ENCODE peak calls at places on chromosomes 6 and 20, in six cellular contexts. Y is GM10248, U is heart right ventricle, T is AG10803, C is stomach, L is left ventricle myocardium inferior. K is an unnamed sample.

GRCh38 chr6:32086661-32087573 is 22.2 kb downstream of the TNXB start:
- DNase-seq in Y (peak; percentile 74), U (no peak), T (peak; percentile 83), C (peak; percentile 32), L (no peak), K (peak; percentile 73)

GRCh38 chr6:5302995-5303622 is 41.8 kb downstream of the FARS2 start:
- DNase-seq in Y (peak; percentile 77), U (peak; percentile 22), T (no peak), C (peak; percentile 76), L (peak; percentile 24), K (peak; percentile 78)

GRCh38 chr6:13423292-13423691 is 64.1 kb downstream of the GFOD1 start:
- DNase-seq in Y (no peak), U (no peak), T (no peak), C (no peak), L (no peak), K (no peak)

GRCh38 chr6:142822882-142823578 is 121.9 kb downstream of the HIVEP2 start:
- DNase-seq in Y (no peak), U (no peak), T (no peak), C (no peak), L (no peak), K (peak; percentile 49)

GRCh38 chr6:24357336-24358218 is at the start of gene DCDC2:
- DNase-seq in Y (peak; percentile 20), U (no peak), T (no peak), C (peak; percentile 82), L (no peak), K (no peak)

GRCh38 chr20:24963672-24964517 is 14.8 kb downstream of the CST7 start:
- DNase-seq in Y (no peak), U (no peak), T (no peak), C (no peak), L (no peak), K (no peak)

GRCh38 chr6:131250121-131250520 is 114.9 kb downstream of the AKAP7 start:
- DNase-seq in Y (no peak), U (peak; percentile 31), T (peak; percentile 45), C (peak; percentile 58), L (peak; percentile 49), K (no peak)

GRCh38 chr6:47780510-47781356 is 1.1 kb upstream of the OPN5 start:
- DNase-seq in Y (peak; percentile 44), U (no peak), T (peak; percentile 64), C (peak; percentile 30), L (no peak), K (peak; percentile 76)

GRCh38 chr6:158383057-158383456 is 70.8 kb downstream of the TULP4 start:
- DNase-seq in Y (no peak), U (no peak), T (no peak), C (no peak), L (no peak), K (no peak)

GRCh38 chr6:7559196-7559595 is 17.7 kb downstream of the DSP start:
- DNase-seq in Y (no peak), U (no peak), T (no peak), C (no peak), L (no peak), K (no peak)

GRCh38 chr6:9783567-9783966 is 631.3 kb downstream of the TFAP2A start:
- DNase-seq in Y (no peak), U (no peak), T (no peak), C (no peak), L (no peak), K (peak; percentile 6)

GRCh38 chr20:61502433-61502832 is 250.4 kb downstream of the CDH4 start:
- DNase-seq in Y (no peak), U (no peak), T (peak; percentile 46), C (no peak), L (no peak), K (no peak)

GRCh38 chr6:85923013-85923430 is 280.3 kb upstream of the SYNCRIP start:
- DNase-seq in Y (peak; percentile 23), U (no peak), T (peak; percentile 47), C (no peak), L (no peak), K (peak; percentile 71)

GRCh38 chr6:43481591-43482242 is 4.3 kb downstream of the TJAP1 start:
- DNase-seq in Y (no peak), U (no peak), T (no peak), C (no peak), L (no peak), K (peak; percentile 86)

GRCh38 chr20:12171927-12172581 is 254.4 kb downstream of the BTBD3 start:
- DNase-seq in Y (no peak), U (no peak), T (peak; percentile 92), C (no peak), L (no peak), K (peak; percentile 82)

GRCh38 chr6:11615214-11615602 is 77.7 kb downstream of the TMEM170B start:
- DNase-seq in Y (no peak), U (no peak), T (peak; percentile 51), C (no peak), L (no peak), K (no peak)

GRCh38 chr6:32369678-32370077 is 2.0 kb downstream of the TSBP1 start:
- DNase-seq in Y (no peak), U (no peak), T (peak; percentile 82), C (no peak), L (no peak), K (peak; percentile 92)

GRCh38 chr6:138948028-138948427 is 40.0 kb downstream of the REPS1 start:
- DNase-seq in Y (no peak), U (no peak), T (no peak), C (no peak), L (no peak), K (no peak)

GRCh38 chr6:138948780-138949179 is 39.3 kb downstream of the REPS1 start:
- DNase-seq in Y (no peak), U (no peak), T (no peak), C (no peak), L (no peak), K (no peak)

GRCh38 chr6:138944412-138944811 is 43.6 kb downstream of the REPS1 start:
- DNase-seq in Y (peak; percentile 15), U (no peak), T (peak; percentile 43), C (no peak), L (no peak), K (peak; percentile 54)

GRCh38 chr6:138943089-138943625 is 44.9 kb downstream of the REPS1 start:
- DNase-seq in Y (no peak), U (no peak), T (no peak), C (no peak), L (no peak), K (no peak)

GRCh38 chr6:138945354-138945753 is 42.7 kb downstream of the REPS1 start:
- DNase-seq in Y (no peak), U (no peak), T (no peak), C (no peak), L (no peak), K (no peak)
- TF ChIP-seq CTCF in Y (no peak), U (no peak), T (peak; percentile 5), C (no peak), L (no peak), K (peak; percentile 15)

GRCh38 chr20:33604084-33604990 is 57.8 kb upstream of the C20orf144 start:
- DNase-seq in Y (no peak), U (no peak), T (peak; percentile 51), C (no peak), L (no peak), K (no peak)

GRCh38 chr20:33602826-33603590 is 59.1 kb upstream of the C20orf144 start:
- DNase-seq in Y (no peak), U (no peak), T (no peak), C (no peak), L (no peak), K (peak; percentile 42)

GRCh38 chr20:33601016-33601415 is 61.1 kb upstream of the C20orf144 start:
- DNase-seq in Y (no peak), U (no peak), T (no peak), C (no peak), L (no peak), K (no peak)

GRCh38 chr20:33601861-33602260 is 60.3 kb upstream of the C20orf144 start:
- DNase-seq in Y (no peak), U (no peak), T (no peak), C (no peak), L (no peak), K (no peak)

DNA sequence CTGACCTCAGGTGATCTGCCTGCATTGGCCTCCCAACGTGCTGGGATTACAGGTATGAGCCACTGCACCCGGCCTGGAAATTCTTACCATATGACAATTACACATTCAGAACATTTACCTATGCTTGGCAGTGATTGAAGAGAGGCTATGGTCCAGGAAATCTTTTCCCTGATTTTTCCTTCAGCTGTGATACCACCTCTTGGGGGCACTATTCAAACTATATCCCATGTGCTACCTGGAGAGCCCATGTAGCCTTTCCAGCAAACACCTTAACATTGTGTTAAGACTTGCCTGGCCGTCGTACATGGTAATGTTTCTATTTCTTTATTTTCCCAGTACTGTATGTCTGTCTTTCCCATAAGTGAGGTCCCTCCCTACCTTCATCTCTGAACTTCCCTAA is 61.7 kb upstream of the C20orf144 start:
- DNase-seq in Y (no peak), U (no peak), T (no peak), C (no peak), L (no peak), K (no peak)
- TF ChIP-seq CTCF in Y (no peak), U (no peak), T (no peak), C (no peak), L (no peak), K (no peak)

GRCh38 chr6:105304366-105304765 is 98.5 kb downstream of the PREP start:
- DNase-seq in Y (no peak), U (no peak), T (no peak), C (no peak), L (no peak), K (no peak)

GRCh38 chr6:105301756-105302616 is 100.9 kb downstream of the PREP start:
- DNase-seq in Y (no peak), U (no peak), T (peak; percentile 60), C (peak; percentile 83), L (no peak), K (no peak)

GRCh38 chr6:105300090-105300489 is 102.8 kb downstream of the PREP start:
- DNase-seq in Y (no peak), U (no peak), T (peak; percentile 29), C (no peak), L (no peak), K (no peak)

GRCh38 chr6:105302617-105303128 is 100.2 kb downstream of the PREP start:
- DNase-seq in Y (no peak), U (no peak), T (peak; percentile 35), C (no peak), L (no peak), K (no peak)

DNA sequence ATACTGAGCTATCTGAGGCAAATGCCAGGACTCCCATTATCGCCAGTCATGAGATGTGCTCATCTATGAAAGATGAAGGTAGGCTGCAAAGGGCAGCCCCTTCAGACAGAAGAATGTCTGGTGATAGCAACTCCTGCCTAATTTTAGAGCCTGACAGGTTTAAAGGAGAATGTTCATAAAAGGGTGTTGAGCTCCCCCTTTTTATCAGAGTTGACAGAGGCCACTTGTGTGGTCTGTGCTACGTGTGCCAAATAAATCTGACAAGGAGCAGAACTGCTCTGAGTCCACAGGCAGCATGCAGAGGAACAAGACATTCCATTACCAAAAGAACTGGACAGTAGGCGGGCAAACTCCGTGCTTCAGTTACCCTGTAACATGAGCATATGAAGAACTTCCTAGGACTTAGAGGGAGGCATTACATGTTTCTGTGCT is 101.8 kb downstream of the PREP start:
- DNase-seq in Y (no peak), U (no peak), T (peak; percentile 34), C (no peak), L (no peak), K (no peak)
- TF ChIP-seq CTCF in Y (no peak), U (no peak), T (no peak), C (no peak), L (no peak), K (no peak)

GRCh38 chr6:154806804-154807203 is 73.6 kb downstream of the SCAF8 start:
- DNase-seq in Y (no peak), U (no peak), T (peak; percentile 5), C (no peak), L (no peak), K (no peak)

GRCh38 chr6:154800338-154800737 is 67.1 kb downstream of the SCAF8 start:
- DNase-seq in Y (peak; percentile 22), U (no peak), T (no peak), C (no peak), L (no peak), K (no peak)

GRCh38 chr6:154805288-154805911 is 72.2 kb downstream of the SCAF8 start:
- DNase-seq in Y (peak; percentile 20), U (no peak), T (peak; percentile 61), C (no peak), L (no peak), K (peak; percentile 47)
- TF ChIP-seq CTCF in Y (no peak), U (peak; percentile 59), T (peak; percentile 58), C (peak; percentile 40), L (peak; percentile 63), K (peak; percentile 49)